ENCODE peak calls at places on chromosomes 16 and 17, in six cellular contexts. I, A, L, W, X and N are unnamed samples.

GRCh38 chr16:67030221-67030962 is 1.4 kb downstream of the CBFB start:
- DNase-seq in A (no peak), L (no peak), X (no peak), I (no peak), W (no peak), N (no peak)

GRCh38 chr17:8757189-8757588 is 1.2 kb downstream of the SPDYE4 start:
- DNase-seq in I (no peak), A (no peak), X (no peak), L (no peak), W (no peak), N (no peak)

GRCh38 chr17:4232168-4232813 is 31.5 kb downstream of the ANKFY1 start:
- DNase-seq in L (no peak), I (peak), W (peak), X (peak), A (no peak), N (peak)

GRCh38 chr16:88650749-88651275 is at the start of gene CYBA:
- DNase-seq in I (peak), X (peak), A (peak), L (peak), W (peak), N (peak)

GRCh38 chr17:79301469-79301868 is 226.8 kb downstream of the ENGASE start:
- DNase-seq in A (no peak), L (no peak), I (no peak), X (no peak), W (no peak), N (no peak)

GRCh38 chr17:50037321-50038107 is 18.4 kb upstream of the ITGA3 start:
- DNase-seq in A (peak), W (peak), L (no peak), I (peak), X (peak), N (peak)

GRCh38 chr17:72358465-72358864 is 237.6 kb downstream of the SOX9 start:
- DNase-seq in L (no peak), I (peak), A (no peak), X (peak), W (peak), N (peak)

GRCh38 chr16:67028555-67029248 is at the start of gene CBFB:
- DNase-seq in I (peak), L (peak), A (peak), X (peak), W (peak), N (peak)

GRCh38 chr17:76986318-76986717 is 118.1 kb downstream of the MGAT5B start:
- DNase-seq in I (no peak), A (no peak), L (no peak), W (no peak), X (no peak), N (no peak)

GRCh38 chr17:49194297-49194607 is 16.1 kb downstream of the GNGT2 start:
- DNase-seq in A (no peak), X (no peak), I (no peak), W (no peak), L (no peak), N (no peak)

GRCh38 chr16:23215435-23215834 is 32.9 kb downstream of the SCNN1G start:
- DNase-seq in A (no peak), I (no peak), W (no peak), L (no peak), X (no peak), N (no peak)

GRCh38 chr16:24745791-24746190 is 16.3 kb downstream of the TNRC6A start:
- DNase-seq in I (no peak), X (no peak), L (no peak), A (no peak), W (no peak), N (no peak)

GRCh38 chr16:49856741-49857330 is 924 bp upstream of the ZNF423 start:
- DNase-seq in X (peak), L (peak), I (peak), A (peak), W (peak), N (peak)
- TF ChIP-seq CTCF in X (peak), L (no peak), I (peak), A (peak), W (peak), N (no peak)

GRCh38 chr17:82229686-82230626 is 1.1 kb downstream of the SLC16A3 start:
- DNase-seq in X (no peak), W (no peak), I (no peak), L (no peak), A (no peak), N (no peak)
- H3K4me3 ChIP-seq in X (peak), W (peak), I (peak), L (peak), A (peak), N (peak)

GRCh38 chr16:17258848-17259713 is 211.7 kb downstream of the XYLT1 start:
- DNase-seq in A (no peak), L (peak), I (no peak), X (no peak), W (no peak), N (no peak)
- TF ChIP-seq CTCF in A (no peak), L (no peak), I (no peak), X (no peak), W (no peak), N (no peak)

DNA sequence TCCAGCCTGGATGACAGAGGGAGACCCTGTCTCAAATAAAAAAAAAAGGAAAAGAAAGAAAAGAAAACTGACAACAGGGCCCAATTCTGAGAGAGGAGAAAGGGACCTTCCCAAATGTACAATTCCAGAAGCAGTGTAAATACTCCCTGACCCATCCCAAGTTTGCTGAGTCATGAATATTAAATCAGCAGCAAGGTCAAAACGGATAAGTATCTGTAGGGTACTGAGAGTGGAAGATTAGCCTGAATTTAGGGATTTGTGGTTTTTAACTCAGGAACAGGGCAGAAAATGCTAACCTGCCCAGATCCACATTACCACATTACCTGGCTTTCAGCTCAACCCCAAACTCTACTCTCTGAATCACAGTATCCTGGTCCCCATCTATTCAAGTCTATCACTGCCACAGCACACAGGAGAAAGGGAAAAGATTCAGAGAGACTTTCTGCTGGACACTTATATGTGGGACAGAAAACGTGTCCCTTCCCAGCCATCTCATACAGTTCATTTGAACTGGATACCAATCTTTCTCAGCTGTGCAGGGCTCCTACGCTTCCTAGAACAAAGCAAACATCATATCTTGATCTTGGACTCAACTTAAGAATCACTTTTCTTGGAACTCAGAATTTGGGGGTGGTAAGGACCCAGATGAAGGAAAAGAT is 2.9 kb downstream of the FXR2 start:
- DNase-seq in I (no peak), L (no peak), A (no peak), X (no peak), W (no peak), N (no peak)
- H3K4me3 ChIP-seq in I (peak), L (no peak), A (no peak), X (no peak), W (peak), N (peak)

GRCh38 chr17:36608280-36608679 is 6.9 kb downstream of the MRM1 start:
- DNase-seq in I (no peak), X (no peak), A (no peak), W (no peak), L (no peak), N (no peak)

GRCh38 chr17:36609498-36609862 is 8.1 kb downstream of the MRM1 start:
- DNase-seq in I (no peak), X (no peak), L (no peak), W (no peak), A (no peak), N (no peak)

GRCh38 chr17:36610472-36610871 is 9.1 kb downstream of the MRM1 start:
- DNase-seq in X (no peak), I (no peak), L (no peak), A (no peak), W (no peak), N (peak)

GRCh38 chr17:36611345-36612072 is 10.1 kb downstream of the MRM1 start:
- DNase-seq in X (peak), L (no peak), A (no peak), W (peak), I (peak), N (peak)

GRCh38 chr17:36608794-36609497 is 7.6 kb downstream of the MRM1 start:
- DNase-seq in W (peak), L (no peak), A (peak), I (peak), X (peak), N (peak)
- TF ChIP-seq CTCF in W (peak), L (peak), A (peak), I (peak), X (peak), N (peak)